ENCODE peak calls at places on chromosomes 5 and 9, in seven cellular contexts. U is HCT116, I is K562, E is H1, C is HepG2, D is SK-N-SH, M is GM12878. J is an unnamed sample.

GRCh38 chr9:110752766-110753165 is 84.2 kb downstream of the MUSK start:
- DNase-seq in U (peak; percentile 64), I (no peak), E (no peak), C (no peak), D (no peak), M (no peak), J (no peak)

GRCh38 chr5:180284161-180284560 is 7.7 kb downstream of the MAPK9 start:
- DNase-seq in U (no peak), I (no peak), E (no peak), C (no peak), D (no peak), M (no peak), J (no peak)

GRCh38 chr9:38668791-38669466 is 48.5 kb upstream of the ANKRD18A start:
- DNase-seq in U (no peak), I (no peak), E (no peak), C (no peak), D (no peak), M (no peak), J (no peak)

GRCh38 chr9:108259917-108260675 is 595.7 kb downstream of the ACTL7B start:
- DNase-seq in U (no peak), I (no peak), E (no peak), C (no peak), D (no peak), M (no peak), J (no peak)

GRCh38 chr9:35398651-35399335 is 91.1 kb upstream of the RUSC2 start:
- DNase-seq in U (no peak), I (no peak), E (peak; percentile 31), C (no peak), D (no peak), M (no peak), J (no peak)

GRCh38 chr9:109868222-109868621 is 88.2 kb downstream of the PALM2AKAP2 start:
- DNase-seq in U (no peak), I (no peak), E (no peak), C (no peak), D (no peak), M (no peak), J (no peak)

GRCh38 chr9:121902483-121903135 is 190.5 kb downstream of the TTLL11 start:
- DNase-seq in U (no peak), I (peak; percentile 8), E (no peak), C (no peak), D (peak; percentile 54), M (peak; percentile 15), J (no peak)

GRCh38 chr9:33295571-33295970 is 5.3 kb downstream of the NFX1 start:
- DNase-seq in U (no peak), I (no peak), E (no peak), C (no peak), D (no peak), M (peak; percentile 43), J (no peak)

GRCh38 chr5:151257731-151258715 is 5.0 kb downstream of the GM2A start:
- DNase-seq in U (no peak), I (no peak), E (no peak), C (no peak), D (no peak), M (peak; percentile 66), J (no peak)

GRCh38 chr9:114746591-114746990 is 59.2 kb downstream of the TNFSF15 start:
- DNase-seq in U (no peak), I (no peak), E (no peak), C (no peak), D (no peak), M (no peak), J (no peak)

GRCh38 chr9:131999692-132000551 is 79.7 kb downstream of the MED27 start:
- DNase-seq in U (no peak), I (no peak), E (no peak), C (no peak), D (no peak), M (peak; percentile 36), J (no peak)

GRCh38 chr9:14433841-14434511 is 120.0 kb upstream of the NFIB start:
- DNase-seq in U (peak; percentile 56), I (peak; percentile 48), E (no peak), C (peak; percentile 20), D (no peak), M (no peak), J (peak; percentile 78)

GRCh38 chr5:472656-473343 is 29.8 kb downstream of the EXOC3 start:
- DNase-seq in U (peak; percentile 54), I (peak; percentile 91), E (peak; percentile 90), C (peak; percentile 52), D (peak; percentile 99), M (no peak), J (no peak)

GRCh38 chr5:167731951-167732350 is 559.5 kb upstream of the WWC1 start:
- DNase-seq in U (no peak), I (no peak), E (no peak), C (no peak), D (no peak), M (no peak), J (no peak)

GRCh38 chr5:76548525-76549229 is 74.5 kb downstream of the F2RL2 start:
- DNase-seq in U (no peak), I (no peak), E (no peak), C (peak; percentile 54), D (no peak), M (no peak), J (no peak)

GRCh38 chr9:91658513-91659105 is 235.0 kb upstream of the NFIL3 start:
- DNase-seq in U (no peak), I (no peak), E (no peak), C (no peak), D (no peak), M (no peak), J (no peak)

GRCh38 chr9:71937070-71937625 is 25.7 kb downstream of the C9orf85 start:
- DNase-seq in U (no peak), I (no peak), E (no peak), C (no peak), D (no peak), M (no peak), J (no peak)

GRCh38 chr9:98570055-98570454 is 138.7 kb downstream of the GABBR2 start:
- DNase-seq in U (no peak), I (no peak), E (no peak), C (no peak), D (no peak), M (no peak), J (no peak)

GRCh38 chr5:42768106-42768504 is 11.5 kb downstream of the CCDC152 start:
- DNase-seq in U (no peak), I (no peak), E (no peak), C (no peak), D (no peak), M (no peak), J (no peak)
- H3K9ac ChIP-seq in U (no peak overlapping the region), I (no peak overlapping the region), E (no peak overlapping the region), C (no peak overlapping the region), D (no peak overlapping the region), M (no peak overlapping the region), J (no peak overlapping the region)

DNA sequence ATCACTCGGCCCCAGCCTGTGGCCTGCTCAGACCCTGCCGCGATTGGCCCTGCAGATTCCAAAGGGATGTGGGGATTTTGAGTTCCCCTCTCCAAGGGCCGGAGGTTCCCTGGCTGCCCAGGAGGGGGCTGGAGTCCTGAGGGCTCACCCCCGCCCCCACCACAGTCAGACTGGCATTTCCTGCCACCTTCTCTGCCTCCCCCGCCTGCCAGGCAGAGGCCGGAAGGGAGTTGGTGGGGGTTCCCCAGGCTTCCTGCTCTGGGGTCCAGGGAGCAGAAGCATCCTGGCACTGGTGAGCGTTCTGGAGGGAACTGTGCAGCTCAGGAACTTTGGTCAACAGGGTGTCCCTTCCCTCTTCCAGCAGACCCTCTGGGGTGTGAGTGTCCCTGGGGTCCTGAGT is 70.6 kb downstream of the RXRA start:
- DNase-seq in U (no peak), I (no peak), E (no peak), C (no peak), D (no peak), M (no peak), J (no peak)
- TF ChIP-seq POLR2AphosphoS5 in U (no peak), I (no peak), E (no peak), C (no peak), D (no peak), M (no peak), J (no peak)

DNA sequence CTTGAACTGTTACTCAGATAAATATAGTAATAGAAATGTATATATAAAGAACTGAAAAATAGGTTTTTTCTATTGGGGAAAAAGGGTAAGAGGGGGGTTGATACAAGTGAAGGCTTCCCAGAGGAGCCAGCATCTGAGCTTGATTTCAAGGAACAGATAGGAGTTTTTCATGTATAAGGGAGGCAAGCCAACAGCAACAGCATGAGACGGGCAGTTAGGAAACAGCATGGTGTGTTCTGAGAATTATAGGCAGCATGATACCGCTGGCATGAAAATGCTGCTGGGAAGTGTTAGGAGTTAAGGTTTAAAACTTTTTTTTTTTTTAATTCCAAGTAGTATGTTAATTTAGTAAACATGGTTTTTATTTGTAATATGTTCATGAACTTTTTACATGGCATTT is 9.6 kb downstream of the CDC37L1 start:
- DNase-seq in U (no peak), I (peak; percentile 50), E (no peak), C (no peak), D (no peak), M (no peak), J (no peak)
- H3K27ac ChIP-seq in U (no peak overlapping the region), I (peak overlapping the region; percentile 59), E (no peak overlapping the region), C (no peak overlapping the region), D (no peak overlapping the region), M (peak overlapping the region; percentile 16), J (peak overlapping the region; percentile 42)

GRCh38 chr9:75414367-75415160 is 326.2 kb downstream of the OSTF1 start:
- DNase-seq in U (no peak), I (no peak), E (no peak), C (no peak), D (no peak), M (no peak), J (no peak)
- H3K9ac ChIP-seq in U (no peak overlapping the region), I (no peak overlapping the region), E (no peak overlapping the region), C (no peak overlapping the region), D (no peak overlapping the region), M (no peak overlapping the region), J (no peak overlapping the region)

GRCh38 chr5:148186248-148187003 is 16.4 kb upstream of the SPINK6 start:
- DNase-seq in U (no peak), I (no peak), E (no peak), C (no peak), D (no peak), M (no peak), J (no peak)
- TF ChIP-seq POLR2AphosphoS5 in U (no peak), I (no peak), E (no peak), C (no peak), D (no peak), M (no peak), J (no peak)